ENCODE peak calls at places on chromosome 11, in eight cellular contexts. H is mammary epithelial cell, R is NT2/D1, D is GM12878, X is colonic mucosa, V is astrocyte, O is neuronal stem cell, N is GM23248. S is an unnamed sample.

GRCh38 chr11:85485902-85486301 is 141.2 kb downstream of the DLG2 start:
- DNase-seq in H (no peak), R (no peak), D (no peak), X (no peak), V (no peak), O (no peak), N (no peak), S (peak)

GRCh38 chr11:77074205-77074604 is 7.4 kb downstream of the CAPN5 start:
- DNase-seq in H (no peak), R (no peak), D (no peak), X (peak), V (no peak), O (no peak), N (no peak), S (no peak)

GRCh38 chr11:18329196-18329870 is 7.0 kb downstream of the GTF2H1 start:
- DNase-seq in H (peak), R (no peak), D (no peak), X (no peak), V (peak), O (no peak), N (no peak), S (no peak)

GRCh38 chr11:79021601-79022000 is 419.2 kb downstream of the TENM4 start:
- DNase-seq in H (no peak), R (no peak), D (no peak), X (no peak), V (no peak), O (no peak), N (no peak), S (no peak)

GRCh38 chr11:59630493-59630892 is 14.9 kb upstream of the OSBP start:
- DNase-seq in H (no peak), R (no peak), D (no peak), X (no peak), V (no peak), O (no peak), N (no peak), S (no peak)

GRCh38 chr11:109756951-109757350 is 335.0 kb downstream of the C11orf87 start:
- DNase-seq in H (no peak), R (no peak), D (no peak), X (no peak), V (no peak), O (no peak), N (no peak), S (no peak)

GRCh38 chr11:86510674-86511073 is 136.0 kb downstream of the CCDC81 start:
- DNase-seq in H (no peak), R (no peak), D (no peak), X (peak), V (no peak), O (no peak), N (no peak), S (no peak)

GRCh38 chr11:80155412-80156017 is 714.7 kb upstream of the TENM4 start:
- DNase-seq in H (peak), R (no peak), D (no peak), X (no peak), V (no peak), O (peak), N (peak), S (no peak)

GRCh38 chr11:65425105-65425970 is 2.7 kb downstream of the NEAT1 start:
- DNase-seq in H (peak), R (no peak), D (no peak), X (peak), V (peak), O (no peak), N (peak), S (peak)

GRCh38 chr11:1534682-1535081 is 37.4 kb downstream of the DUSP8 start:
- DNase-seq in H (peak), R (no peak), D (no peak), X (no peak), V (peak), O (no peak), N (peak), S (no peak)

GRCh38 chr11:46649180-46649738 is 31.9 kb downstream of the ATG13 start:
- DNase-seq in H (peak), R (peak), D (no peak), X (peak), V (peak), O (peak), N (peak), S (no peak)

GRCh38 chr11:78319453-78319955 is 98.1 kb downstream of the GAB2 start:
- DNase-seq in H (no peak), R (no peak), D (no peak), X (no peak), V (no peak), O (no peak), N (peak), S (no peak)

GRCh38 chr11:819943-820649 is 1.4 kb downstream of the PNPLA2 start:
- DNase-seq in H (peak), R (no peak), D (no peak), X (peak), V (peak), O (no peak), N (peak), S (peak)

GRCh38 chr11:134604886-134605285 is 192.8 kb upstream of the B3GAT1 start:
- DNase-seq in H (no peak), R (no peak), D (no peak), X (no peak), V (no peak), O (no peak), N (no peak), S (no peak)

GRCh38 chr11:78642979-78643675 is 68.5 kb upstream of the NARS2 start:
- DNase-seq in H (no peak), R (no peak), D (no peak), X (no peak), V (no peak), O (no peak), N (no peak), S (no peak)

GRCh38 chr11:36409152-36409713 is 100.8 kb downstream of the TRAF6 start:
- DNase-seq in H (no peak), R (no peak), D (no peak), X (no peak), V (peak), O (no peak), N (no peak), S (no peak)

GRCh38 chr11:78688460-78688859 is 113.8 kb upstream of the NARS2 start:
- DNase-seq in H (peak), R (no peak), D (no peak), X (no peak), V (no peak), O (no peak), N (no peak), S (no peak)

GRCh38 chr11:44445500-44446340 is 119.7 kb upstream of the CD82 start:
- DNase-seq in H (peak), R (peak), D (no peak), X (no peak), V (no peak), O (no peak), N (no peak), S (no peak)

GRCh38 chr11:46222485-46223251 is 54.8 kb upstream of the CREB3L1 start:
- DNase-seq in H (no peak), R (no peak), D (no peak), X (peak), V (no peak), O (no peak), N (peak), S (no peak)

GRCh38 chr11:844693-845644 is 2.3 kb downstream of the TSPAN4 start:
- DNase-seq in H (no peak), R (peak), D (no peak), X (peak), V (peak), O (no peak), N (peak), S (peak)

GRCh38 chr11:123653997-123654565 is 343 bp downstream of the SCN3B start:
- DNase-seq in H (peak), R (no peak), D (no peak), X (peak), V (peak), O (peak), N (peak), S (peak)

GRCh38 chr11:27085605-27086004 is 45.0 kb downstream of the BBOX1 start:
- DNase-seq in H (no peak), R (no peak), D (no peak), X (no peak), V (no peak), O (no peak), N (no peak), S (no peak)

GRCh38 chr11:69392104-69392653 is 89.3 kb upstream of the LINC01488 start:
- DNase-seq in H (no peak), R (no peak), D (no peak), X (no peak), V (no peak), O (no peak), N (no peak), S (peak)

GRCh38 chr11:41878158-41878557 is 418.7 kb upstream of the LRRC4C start:
- DNase-seq in H (peak), R (no peak), D (no peak), X (no peak), V (peak), O (no peak), N (no peak), S (no peak)

GRCh38 chr11:78149646-78150045 is 10.2 kb upstream of the ALG8 start:
- DNase-seq in H (peak), R (no peak), D (no peak), X (no peak), V (peak), O (no peak), N (peak), S (no peak)

GRCh38 chr11:46418751-46419150 is 27.2 kb upstream of the CHRM4 start:
- DNase-seq in H (no peak), R (no peak), D (no peak), X (no peak), V (no peak), O (no peak), N (no peak), S (no peak)

GRCh38 chr11:2668876-2669275 is 30.9 kb downstream of the KCNQ1OT1 start:
- DNase-seq in H (no peak), R (no peak), D (no peak), X (peak), V (no peak), O (no peak), N (no peak), S (no peak)

DNA sequence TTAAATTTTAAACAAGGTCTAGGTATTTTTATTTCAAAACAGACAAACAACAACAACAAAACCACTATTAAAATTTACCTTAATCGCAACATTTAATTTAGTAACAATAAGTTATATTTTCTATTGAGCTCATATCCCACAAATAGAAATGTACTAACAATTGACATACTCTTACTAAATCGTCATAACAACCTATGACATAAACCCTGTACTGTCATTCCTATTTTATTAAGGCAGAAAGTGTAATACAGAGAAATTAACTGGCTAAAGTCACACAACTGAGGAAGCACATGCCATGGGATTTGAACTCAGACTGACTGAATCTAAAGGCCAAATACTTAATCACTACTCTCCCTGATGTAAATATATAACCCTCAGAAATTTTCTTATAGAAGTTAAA is 3.0 kb downstream of the KIF18A start:
- DNase-seq in H (no peak), R (no peak), D (no peak), X (no peak), V (no peak), O (no peak), N (peak), S (no peak)
- H3K4me3 ChIP-seq in H (no peak), R (no peak), D (no peak), X (no peak), V (no peak), O (no peak), N (no peak), S (no peak)

GRCh38 chr11:12066056-12066798 is 44.2 kb upstream of the MICAL2 start:
- DNase-seq in H (peak), R (no peak), D (no peak), X (no peak), V (peak), O (no peak), N (peak), S (peak)
- H3K9ac ChIP-seq in H (peak), R (no peak), D (no peak), X (no peak), V (peak), O (no peak), N (peak), S (no peak)

GRCh38 chr11:31932879-31933278 is 121.8 kb upstream of the PAX6 start:
- DNase-seq in H (no peak), R (no peak), D (no peak), X (no peak), V (no peak), O (no peak), N (no peak), S (no peak)
- H3K4me3 ChIP-seq in H (no peak), R (no peak), D (no peak), X (no peak), V (no peak), O (no peak), N (no peak), S (no peak)

GRCh38 chr11:35214181-35214770 is 75.3 kb downstream of the CD44 start:
- DNase-seq in H (no peak), R (no peak), D (no peak), X (no peak), V (no peak), O (no peak), N (peak), S (no peak)

GRCh38 chr11:35211952-35212351 is 73.0 kb downstream of the CD44 start:
- DNase-seq in H (no peak), R (no peak), D (no peak), X (no peak), V (no peak), O (no peak), N (peak), S (no peak)

GRCh38 chr11:35215945-35216344 is 77.0 kb downstream of the CD44 start:
- DNase-seq in H (no peak), R (no peak), D (no peak), X (no peak), V (no peak), O (no peak), N (peak), S (no peak)

GRCh38 chr11:35216962-35217667 is 78.1 kb downstream of the CD44 start:
- DNase-seq in H (peak), R (peak), D (no peak), X (no peak), V (no peak), O (no peak), N (peak), S (no peak)

GRCh38 chr11:35214792-35215193 is 75.8 kb downstream of the CD44 start:
- DNase-seq in H (peak), R (peak), D (no peak), X (no peak), V (peak), O (no peak), N (peak), S (no peak)
- H3K9ac ChIP-seq in H (no peak), R (no peak), D (no peak), X (no peak), V (peak), O (no peak), N (peak), S (no peak)

GRCh38 chr11:118887219-118887618 is 3.5 kb downstream of the CXCR5 start:
- DNase-seq in H (no peak), R (no peak), D (no peak), X (no peak), V (no peak), O (no peak), N (no peak), S (no peak)
- H3K4me3 ChIP-seq in H (no peak), R (no peak), D (no peak), X (no peak), V (peak), O (no peak), N (no peak), S (no peak)

GRCh38 chr11:75813622-75814039 is 1.4 kb upstream of the UVRAG start:
- DNase-seq in H (peak), R (no peak), D (no peak), X (no peak), V (peak), O (no peak), N (peak), S (no peak)
- H3K9ac ChIP-seq in H (peak), R (peak), D (peak), X (no peak), V (peak), O (no peak), N (no peak), S (no peak)

DNA sequence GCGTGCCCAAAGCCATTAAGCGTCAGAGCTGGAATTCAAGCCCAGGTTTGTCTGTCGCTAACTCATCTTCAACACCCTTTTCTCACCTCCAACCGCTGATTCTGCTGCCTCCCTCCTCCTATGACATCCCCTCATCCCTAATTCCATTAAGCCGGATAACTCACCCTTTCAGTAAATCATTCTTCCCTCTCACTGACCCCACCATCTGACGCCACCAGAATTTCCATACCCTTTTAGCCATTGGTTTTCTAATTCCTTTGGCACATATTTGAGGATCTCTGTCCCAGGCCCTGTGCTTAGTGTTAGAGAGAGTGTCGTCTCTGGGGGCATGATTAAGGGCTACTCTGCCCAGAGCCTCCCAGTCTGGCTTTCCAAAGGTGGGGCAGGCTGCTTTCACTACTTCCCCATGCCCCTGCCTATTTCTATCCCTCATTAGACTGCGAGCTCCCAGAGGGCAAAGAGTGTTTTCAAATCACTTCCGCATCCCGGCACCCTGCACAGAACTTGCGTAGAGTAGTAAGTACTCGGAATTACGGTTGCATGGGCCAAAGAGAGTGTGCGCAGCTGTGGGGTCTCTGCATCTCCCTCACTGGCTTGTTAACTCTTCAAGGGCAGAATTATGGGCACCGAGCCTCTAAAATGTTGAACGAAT is 3.9 kb downstream of the KLHL35 start:
- DNase-seq in H (no peak), R (no peak), D (no peak), X (no peak), V (no peak), O (no peak), N (no peak), S (no peak)
- H3K4me3 ChIP-seq in H (no peak), R (no peak), D (no peak), X (no peak), V (peak), O (peak), N (peak), S (no peak)

DNA sequence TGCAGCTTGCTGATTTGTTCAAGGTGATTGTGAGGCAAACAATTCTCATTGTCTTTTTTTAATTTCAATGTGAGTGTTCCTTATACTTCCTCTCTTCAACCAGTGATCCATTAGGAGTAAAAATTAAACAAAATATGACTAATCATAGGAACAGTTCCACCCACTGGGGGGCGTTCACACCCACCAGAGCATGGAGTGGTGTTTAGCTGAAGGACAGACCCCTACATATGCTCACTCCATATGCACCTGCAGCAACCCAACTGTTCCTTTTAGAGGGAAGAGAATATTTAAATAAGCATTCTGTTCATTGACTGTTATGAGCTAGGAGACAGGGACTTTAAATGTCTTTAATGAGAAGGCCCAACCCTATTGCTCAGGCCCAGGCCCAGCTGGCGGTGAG is 78.7 kb upstream of the DRD2 start:
- DNase-seq in H (no peak), R (no peak), D (no peak), X (no peak), V (no peak), O (no peak), N (peak), S (no peak)
- H3K9ac ChIP-seq in H (no peak), R (no peak), D (no peak), X (no peak), V (no peak), O (no peak), N (peak), S (no peak)

GRCh38 chr11:88454881-88455280 is 117.3 kb upstream of the CTSC start:
- DNase-seq in H (peak), R (no peak), D (no peak), X (no peak), V (peak), O (no peak), N (peak), S (no peak)

DNA sequence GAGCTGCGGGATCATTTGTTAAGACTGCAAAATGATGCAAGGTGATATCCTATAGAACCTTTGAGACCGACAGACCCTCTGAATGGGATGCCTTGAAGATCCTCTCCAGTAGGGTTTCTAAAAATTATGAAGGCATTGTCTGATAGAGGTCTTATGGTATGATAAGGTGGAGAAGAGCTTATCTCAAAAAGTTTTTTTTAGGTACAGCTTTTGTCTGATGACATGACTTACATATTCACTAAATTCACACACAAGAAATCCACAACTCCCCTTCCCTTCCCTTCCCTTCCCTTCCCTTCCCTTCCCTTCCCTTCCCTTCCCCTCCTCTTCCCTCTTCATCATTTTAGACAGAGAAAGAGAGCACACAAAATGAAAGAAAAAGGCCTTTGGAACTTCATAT is 118.4 kb upstream of the CTSC start:
- DNase-seq in H (no peak), R (no peak), D (no peak), X (no peak), V (no peak), O (no peak), N (no peak), S (no peak)
- H3K4me3 ChIP-seq in H (no peak), R (no peak), D (no peak), X (no peak), V (no peak), O (no peak), N (no peak), S (no peak)

GRCh38 chr11:61277186-61277972 is 17.7 kb downstream of the VWCE start:
- DNase-seq in H (no peak), R (no peak), D (no peak), X (no peak), V (no peak), O (no peak), N (no peak), S (no peak)

GRCh38 chr11:61279934-61280656 is 15.0 kb downstream of the VWCE start:
- DNase-seq in H (peak), R (no peak), D (no peak), X (no peak), V (peak), O (no peak), N (peak), S (peak)

GRCh38 chr11:61280883-61281580 is 14.1 kb downstream of the VWCE start:
- DNase-seq in H (no peak), R (no peak), D (no peak), X (no peak), V (no peak), O (no peak), N (no peak), S (peak)

GRCh38 chr11:61275191-61275590 is 19.9 kb downstream of the VWCE start:
- DNase-seq in H (no peak), R (no peak), D (no peak), X (no peak), V (no peak), O (no peak), N (no peak), S (no peak)

GRCh38 chr11:61277973-61278565 is 17.0 kb downstream of the VWCE start:
- DNase-seq in H (no peak), R (no peak), D (no peak), X (no peak), V (no peak), O (no peak), N (no peak), S (no peak)
- H3K9ac ChIP-seq in H (no peak), R (peak), D (no peak), X (no peak), V (no peak), O (no peak), N (no peak), S (no peak)